ENCODE peak calls at places on chromosomes 12 and 14, in four cellular contexts. R, W, P and J are unnamed samples.
A peak's percentile ranks its signal among the peaks of the same experiment; 100 is the strongest.

GRCh38 chr12:107415834-107416233 is 269.8 kb upstream of the PWP1 start:
- DNase-seq in R (no peak), W (peak; percentile 88), P (no peak), J (peak; percentile 83)

GRCh38 chr14:68580676-68581075 is 212.2 kb downstream of the ZFP36L1 start:
- DNase-seq in R (no peak), W (no peak), P (no peak), J (no peak)

GRCh38 chr14:102262894-102263462 is 42.0 kb downstream of the MOK start:
- DNase-seq in R (no peak), W (no peak), P (no peak), J (peak; percentile 39)

GRCh38 chr12:122837306-122838265 is 2.3 kb downstream of the HIP1R start:
- DNase-seq in R (no peak), W (no peak), P (no peak), J (no peak)

GRCh38 chr14:55121146-55121545 is 7.9 kb upstream of the LGALS3 start:
- DNase-seq in R (no peak), W (no peak), P (no peak), J (no peak)

GRCh38 chr14:64937821-64938193 is 4.7 kb downstream of the GPX2 start:
- DNase-seq in R (no peak), W (peak; percentile 19), P (no peak), J (peak; percentile 46)

GRCh38 chr12:123391546-123392343 is 7.8 kb downstream of the KMT5A start:
- DNase-seq in R (no peak), W (peak; percentile 39), P (no peak), J (peak; percentile 45)

GRCh38 chr12:132211326-132211725 is 67.1 kb downstream of the NOC4L start:
- DNase-seq in R (no peak), W (no peak), P (no peak), J (no peak)

GRCh38 chr14:70061108-70061507 is 127.6 kb downstream of the SLC8A3 start:
- DNase-seq in R (no peak), W (no peak), P (no peak), J (no peak)

GRCh38 chr12:47590771-47591368 is 115.0 kb downstream of the RPAP3 start:
- DNase-seq in R (no peak), W (peak; percentile 13), P (no peak), J (peak; percentile 17)

GRCh38 chr12:29710104-29710503 is 73.6 kb downstream of the TMTC1 start:
- DNase-seq in R (no peak), W (no peak), P (no peak), J (peak; percentile 12)

GRCh38 chr12:1533205-1533601 is 61.2 kb downstream of the FBXL14 start:
- DNase-seq in R (no peak), W (no peak), P (no peak), J (peak; percentile 64)

GRCh38 chr12:114001731-114002340 is 35.7 kb upstream of the RBM19 start:
- DNase-seq in R (no peak), W (no peak), P (no peak), J (no peak)

GRCh38 chr12:68901145-68901544 is 31.8 kb downstream of the CPM start:
- DNase-seq in R (no peak), W (no peak), P (no peak), J (no peak)

GRCh38 chr14:96083667-96084320 is 44.6 kb downstream of the C14orf132 start:
- DNase-seq in R (no peak), W (no peak), P (peak; percentile 72), J (no peak)

GRCh38 chr12:6460751-6461371 is 9.0 kb downstream of the TAPBPL start:
- DNase-seq in R (no peak), W (no peak), P (no peak), J (no peak)

GRCh38 chr14:94769413-94770250 is at the start of gene GSC:
- DNase-seq in R (no peak), W (peak; percentile 72), P (no peak), J (peak; percentile 84)

GRCh38 chr12:102629262-102629888 is 149.0 kb upstream of the IGF1 start:
- DNase-seq in R (no peak), W (peak; percentile 19), P (no peak), J (peak; percentile 64)

GRCh38 chr12:53944209-53944608 is 5.6 kb downstream of the HOXC13 start:
- DNase-seq in R (no peak), W (no peak), P (no peak), J (no peak)

GRCh38 chr14:52015411-52016030 is 26.2 kb downstream of the RTRAF start:
- DNase-seq in R (no peak), W (no peak), P (no peak), J (peak; percentile 54)

GRCh38 chr12:70744133-70744532 is 106.9 kb upstream of the PTPRB start:
- DNase-seq in R (no peak), W (no peak), P (no peak), J (peak; percentile 10)

GRCh38 chr12:42985506-42985905 is 396.0 kb upstream of the PRICKLE1 start:
- DNase-seq in R (peak; percentile 10), W (no peak), P (no peak), J (no peak)

GRCh38 chr12:64083285-64084210 is 138.5 kb downstream of the KICS2 start:
- DNase-seq in R (peak; percentile 90), W (peak; percentile 72), P (peak; percentile 86), J (peak; percentile 94)

GRCh38 chr14:80844872-80845271 is 96.7 kb downstream of the CEP128 start:
- DNase-seq in R (no peak), W (no peak), P (no peak), J (no peak)

GRCh38 chr12:105025890-105026289 is 39.8 kb downstream of the NOPCHAP1 start:
- DNase-seq in R (peak; percentile 15), W (peak; percentile 70), P (peak; percentile 55), J (peak; percentile 67)

GRCh38 chr12:40028296-40028695 is 77.6 kb downstream of the SLC2A13 start:
- DNase-seq in R (no peak), W (no peak), P (no peak), J (no peak)

GRCh38 chr14:86450075-86450474 is 920.1 kb downstream of the FLRT2 start:
- DNase-seq in R (no peak), W (peak; percentile 4), P (no peak), J (no peak)

GRCh38 chr12:62912644-62913043 is 22.3 kb downstream of the PPM1H start:
- DNase-seq in R (no peak), W (no peak), P (no peak), J (no peak)

GRCh38 chr14:91244501-91244901 is at the start of gene GPR68:
- DNase-seq in R (peak; percentile 46), W (peak; percentile 81), P (no peak), J (peak; percentile 92)

GRCh38 chr12:132669166-132669879 is 17.8 kb downstream of the POLE start:
- DNase-seq in R (no peak), W (no peak), P (no peak), J (no peak)

GRCh38 chr12:132827763-132828703 is 636 bp downstream of the GOLGA3 start:
- DNase-seq in R (peak; percentile 30), W (peak; percentile 67), P (peak; percentile 59), J (peak; percentile 88)

GRCh38 chr12:108773798-108774788 is 42.8 kb upstream of the CORO1C start:
- DNase-seq in R (peak; percentile 26), W (peak; percentile 91), P (peak; percentile 82), J (peak; percentile 85)

GRCh38 chr14:56224179-56224578 is 106.0 kb downstream of the PELI2 start:
- DNase-seq in R (no peak), W (no peak), P (no peak), J (no peak)

GRCh38 chr12:110073049-110073831 is 24.9 kb upstream of the C12orf76 start:
- DNase-seq in R (no peak), W (peak; percentile 53), P (no peak), J (peak; percentile 55)

GRCh38 chr14:90397401-90398314 is 829 bp downstream of the CALM1 start:
- DNase-seq in R (no peak), W (peak; percentile 51), P (peak; percentile 64), J (peak; percentile 80)

GRCh38 chr14:104086210-104086660 is 735 bp downstream of the ASPG start:
- DNase-seq in R (no peak), W (no peak), P (peak; percentile 43), J (no peak)

GRCh38 chr12:4379410-4379809 is at the start of gene FGF23:
- DNase-seq in R (no peak), W (peak; percentile 19), P (no peak), J (no peak)

GRCh38 chr14:101217972-101218371 is 314.4 kb upstream of the RTL1 start:
- DNase-seq in R (no peak), W (no peak), P (peak; percentile 18), J (no peak)

GRCh38 chr14:33754264-33754663 is 196.6 kb downstream of the EGLN3 start:
- DNase-seq in R (no peak), W (peak; percentile 67), P (no peak), J (peak; percentile 21)